ENCODE peak calls at places on chromosomes 2 and 18, in six cellular contexts. Z, Q, F, D, V and P are unnamed samples.

GRCh38 chr2:237791977-237792727 is 6.4 kb upstream of the RBM44 start:
- DNase-seq in Z (no peak), Q (no peak), F (no peak), D (no peak), V (no peak), P (no peak)

GRCh38 chr2:101076581-101076980 is 74.5 kb downstream of the RPL31 start:
- DNase-seq in Z (no peak), Q (no peak), F (no peak), D (no peak), V (no peak), P (no peak)

GRCh38 chr2:2590141-2590540 is 259.1 kb upstream of the MYT1L start:
- DNase-seq in Z (no peak), Q (no peak), F (peak), D (no peak), V (no peak), P (no peak)

GRCh38 chr18:2846638-2847340 is at the start of gene EMILIN2:
- DNase-seq in Z (peak), Q (peak), F (peak), D (no peak), V (peak), P (peak)

GRCh38 chr2:46747297-46747818 is 168.2 kb downstream of the MCFD2 start:
- DNase-seq in Z (no peak), Q (no peak), F (no peak), D (no peak), V (peak), P (no peak)

GRCh38 chr18:22930089-22930713 is 2.9 kb upstream of the RBBP8 start:
- DNase-seq in Z (peak), Q (peak), F (no peak), D (peak), V (peak), P (peak)

GRCh38 chr2:102238039-102238756 is 51.4 kb downstream of the IL1RL2 start:
- DNase-seq in Z (no peak), Q (no peak), F (no peak), D (no peak), V (no peak), P (peak)

GRCh38 chr2:23685201-23685600 is 241.7 kb downstream of the ATAD2B start:
- DNase-seq in Z (no peak), Q (no peak), F (no peak), D (no peak), V (no peak), P (no peak)

GRCh38 chr18:59861963-59862819 is 37.6 kb upstream of the PMAIP1 start:
- DNase-seq in Z (no peak), Q (no peak), F (no peak), D (no peak), V (no peak), P (no peak)

GRCh38 chr2:161586517-161587167 is 37.6 kb upstream of the SLC4A10 start:
- DNase-seq in Z (no peak), Q (no peak), F (no peak), D (peak), V (peak), P (no peak)

GRCh38 chr2:74816540-74817331 is 17.2 kb upstream of the HK2 start:
- DNase-seq in Z (no peak), Q (no peak), F (no peak), D (no peak), V (no peak), P (no peak)

GRCh38 chr2:189594305-189594704 is 13.7 kb upstream of the SLC40A1 start:
- DNase-seq in Z (no peak), Q (no peak), F (no peak), D (no peak), V (no peak), P (no peak)

GRCh38 chr2:13020469-13020868 is 303.7 kb downstream of the TRIB2 start:
- DNase-seq in Z (no peak), Q (no peak), F (no peak), D (no peak), V (no peak), P (no peak)

GRCh38 chr2:232876071-232876977 is 6.3 kb downstream of the SNORC start:
- DNase-seq in Z (no peak), Q (no peak), F (no peak), D (no peak), V (peak), P (no peak)

GRCh38 chr18:13463526-13463925 is 245.0 kb downstream of the LDLRAD4 start:
- DNase-seq in Z (no peak), Q (no peak), F (no peak), D (no peak), V (no peak), P (no peak)

GRCh38 chr2:236178921-236179652 is 10.9 kb upstream of the GBX2 start:
- DNase-seq in Z (no peak), Q (no peak), F (no peak), D (no peak), V (peak), P (no peak)

GRCh38 chr18:9827211-9827855 is 58.4 kb upstream of the TXNDC2 start:
- DNase-seq in Z (no peak), Q (no peak), F (no peak), D (no peak), V (no peak), P (no peak)

GRCh38 chr18:31105733-31106132 is 3.5 kb upstream of the DSC2 start:
- DNase-seq in Z (no peak), Q (no peak), F (no peak), D (no peak), V (no peak), P (no peak)

GRCh38 chr2:148132400-148132799 is 111.5 kb downstream of the MBD5 start:
- DNase-seq in Z (no peak), Q (no peak), F (no peak), D (no peak), V (no peak), P (no peak)

GRCh38 chr2:15334650-15335326 is 226.3 kb downstream of the NBAS start:
- DNase-seq in Z (no peak), Q (no peak), F (no peak), D (no peak), V (no peak), P (no peak)

GRCh38 chr18:28715206-28715605 is 538.3 kb upstream of the CDH2 start:
- DNase-seq in Z (no peak), Q (no peak), F (no peak), D (no peak), V (no peak), P (no peak)

GRCh38 chr2:199100326-199101110 is 357.2 kb downstream of the SATB2 start:
- DNase-seq in Z (no peak), Q (no peak), F (no peak), D (no peak), V (no peak), P (no peak)

GRCh38 chr2:10935953-10936942 is 24.5 kb downstream of the KCNF1 start:
- DNase-seq in Z (no peak), Q (no peak), F (no peak), D (peak), V (no peak), P (no peak)

GRCh38 chr18:23151414-23152099 is 16.3 kb downstream of the CABLES1 start:
- DNase-seq in Z (no peak), Q (no peak), F (no peak), D (no peak), V (no peak), P (no peak)

GRCh38 chr2:25462021-25462420 is 120.3 kb upstream of the DNMT3A start:
- DNase-seq in Z (no peak), Q (no peak), F (no peak), D (no peak), V (no peak), P (no peak)

GRCh38 chr2:25473131-25473530 is 131.4 kb upstream of the DNMT3A start:
- DNase-seq in Z (no peak), Q (no peak), F (no peak), D (no peak), V (no peak), P (no peak)

GRCh38 chr2:25470792-25471191 is 129.1 kb upstream of the DNMT3A start:
- DNase-seq in Z (no peak), Q (no peak), F (no peak), D (no peak), V (no peak), P (no peak)

DNA sequence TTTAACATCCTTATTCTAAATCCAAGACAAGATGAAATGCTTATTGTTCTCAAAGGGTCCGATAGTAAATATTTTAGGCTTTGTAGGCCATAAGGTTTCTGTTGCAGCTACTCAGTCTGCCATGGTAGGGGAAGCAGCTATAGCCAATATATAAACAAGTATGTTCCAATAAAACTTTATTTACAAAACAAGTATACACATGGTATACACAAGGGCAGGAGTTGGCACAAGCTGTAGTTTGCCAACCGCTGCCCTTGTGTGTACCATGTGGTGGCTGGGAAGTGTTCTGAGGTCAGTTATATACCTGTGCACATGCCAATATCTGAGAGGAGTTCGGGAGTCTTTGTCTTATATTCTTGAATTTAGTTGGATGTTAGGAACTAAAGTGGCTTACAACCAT is 126.0 kb upstream of the DNMT3A start:
- DNase-seq in Z (no peak), Q (no peak), F (no peak), D (no peak), V (no peak), P (no peak)
- TF ChIP-seq CTCF in Z (no peak), Q (no peak), F (no peak), D (no peak), V (no peak), P (no peak)

DNA sequence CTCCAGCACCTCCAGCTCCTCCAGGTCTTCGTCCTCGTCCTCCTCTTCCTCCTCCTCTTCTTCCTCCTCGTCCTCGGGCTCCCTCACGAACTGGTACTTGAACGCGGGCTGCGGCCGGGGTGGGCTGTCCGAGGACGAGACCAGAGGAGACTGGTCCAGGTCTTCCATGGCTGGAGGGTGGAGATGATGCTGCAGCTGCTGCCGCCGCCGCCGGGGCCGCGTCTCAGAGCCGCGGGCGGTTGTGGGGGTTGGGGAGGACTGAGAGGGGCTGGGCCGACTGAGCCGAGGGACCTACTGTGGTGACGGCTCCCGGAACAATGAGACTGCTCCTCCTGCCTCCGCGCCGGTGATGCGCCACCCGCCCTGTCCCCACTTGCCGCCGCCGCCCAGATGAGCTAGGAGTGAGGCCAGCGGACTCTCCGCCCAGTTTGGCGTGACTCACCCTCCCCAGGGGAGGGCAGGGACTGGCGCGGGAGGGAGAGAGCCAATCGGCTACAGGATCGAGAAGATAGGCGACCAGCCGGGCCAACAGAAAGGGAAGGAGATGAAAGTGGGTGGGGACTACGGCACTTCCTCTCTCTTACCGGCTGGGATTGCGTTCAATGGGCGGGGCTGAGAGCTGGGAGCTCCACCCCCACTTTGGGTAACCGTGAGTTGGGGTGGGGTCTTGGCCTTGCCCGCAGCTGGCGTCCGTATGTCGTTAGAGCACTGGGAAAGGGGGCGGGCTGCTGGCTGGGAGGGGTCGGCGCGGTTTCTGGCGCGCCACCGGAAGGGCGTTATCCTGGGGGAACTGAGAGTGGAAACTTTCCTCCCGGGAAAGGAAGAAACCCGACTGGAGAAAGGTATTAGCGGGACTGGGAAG is at the start of gene RTN4:
- DNase-seq in Z (peak), Q (peak), F (peak), D (peak), V (peak), P (peak)
- TF ChIP-seq CTCF in Z (no peak), Q (no peak), F (no peak), D (no peak), V (no peak), P (no peak)

GRCh38 chr2:43146083-43146482 is 80.3 kb downstream of the ZFP36L2 start:
- DNase-seq in Z (no peak), Q (no peak), F (no peak), D (no peak), V (no peak), P (no peak)
- TF ChIP-seq CTCF in Z (no peak), Q (no peak), F (no peak), D (no peak), V (no peak), P (no peak)

DNA sequence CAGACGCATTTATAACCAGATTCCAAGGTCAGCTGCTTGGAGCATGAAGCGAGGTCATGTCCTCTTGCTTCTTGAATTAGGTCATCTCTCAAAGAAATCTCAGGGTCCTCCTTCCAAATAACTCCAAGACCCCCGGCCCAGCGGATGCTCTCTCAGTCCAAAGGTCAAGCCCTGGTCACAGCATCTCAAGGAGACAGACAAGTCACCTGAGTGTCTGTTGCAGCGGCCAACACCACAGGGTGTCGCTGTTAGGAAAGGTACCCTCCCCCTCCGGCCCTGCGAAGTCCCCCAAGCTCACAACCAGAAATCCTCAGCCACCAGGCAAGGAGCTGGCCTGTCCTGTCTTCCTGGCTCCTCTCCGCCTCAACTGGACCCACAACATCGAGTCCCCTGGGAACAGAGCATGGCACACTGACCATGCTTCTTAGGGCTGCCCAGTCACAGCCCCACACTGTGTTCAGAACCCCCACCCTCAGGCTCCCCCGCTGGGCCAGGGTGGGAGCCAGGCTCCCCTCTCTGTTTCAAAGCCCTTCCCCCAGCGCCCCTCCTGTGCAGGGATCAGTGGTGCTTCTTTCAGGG is 68.0 kb upstream of the ASAP2 start:
- DNase-seq in Z (no peak), Q (no peak), F (no peak), D (no peak), V (peak), P (no peak)
- TF ChIP-seq CTCF in Z (no peak), Q (no peak), F (no peak), D (no peak), V (peak), P (no peak)